ENCODE peak calls at places on chromosomes 16 and 17, in six cellular contexts. Y is GM12878, K is sigmoid colon, U is esophagus muscularis mucosa, G is body of pancreas, Q is adrenal gland. E is an unnamed sample.

GRCh38 chr16:9090101-9090959 is 1.1 kb upstream of the HAPSTR1 start:
- DNase-seq in Y (no peak), K (peak; percentile 77), U (no peak), G (peak; percentile 43), Q (peak; percentile 54), E (no peak)

GRCh38 chr16:28876973-28877641 is 1.2 kb upstream of the ATP2A1 start:
- DNase-seq in Y (no peak), K (no peak), U (no peak), G (no peak), Q (no peak), E (no peak)

GRCh38 chr16:50121721-50122445 is 31.2 kb upstream of the TENT4B start:
- DNase-seq in Y (peak; percentile 72), K (no peak), U (no peak), G (peak; percentile 10), Q (no peak), E (no peak)

GRCh38 chr16:52004343-52004742 is 542.6 kb downstream of the TOX3 start:
- DNase-seq in Y (no peak), K (no peak), U (no peak), G (no peak), Q (no peak), E (no peak)

GRCh38 chr16:54135361-54136275 is 151.0 kb downstream of the IRX3 start:
- DNase-seq in Y (no peak), K (no peak), U (no peak), G (no peak), Q (no peak), E (no peak)

GRCh38 chr16:30660424-30661251 is 2.4 kb downstream of the FBRS start:
- DNase-seq in Y (no peak), K (no peak), U (no peak), G (no peak), Q (peak; percentile 25), E (no peak)

GRCh38 chr17:74212913-74213791 is at the start of gene TTYH2:
- DNase-seq in Y (no peak), K (peak; percentile 96), U (peak; percentile 96), G (peak; percentile 94), Q (peak; percentile 90), E (peak; percentile 82)

GRCh38 chr16:4510747-4511426 is 27.7 kb downstream of the CDIP1 start:
- DNase-seq in Y (no peak), K (no peak), U (no peak), G (no peak), Q (no peak), E (no peak)

GRCh38 chr17:61955621-61956020 is 27.8 kb upstream of the INTS2 start:
- DNase-seq in Y (no peak), K (no peak), U (no peak), G (no peak), Q (no peak), E (no peak)

GRCh38 chr16:57092786-57093301 is 461 bp downstream of the CPNE2 start:
- DNase-seq in Y (no peak), K (no peak), U (no peak), G (peak; percentile 62), Q (peak; percentile 50), E (no peak)

GRCh38 chr16:80670170-80670865 is 129.5 kb downstream of the DYNLRB2 start:
- DNase-seq in Y (no peak), K (no peak), U (peak; percentile 39), G (no peak), Q (no peak), E (no peak)

GRCh38 chr17:59327891-59328290 is 3.6 kb upstream of the YPEL2 start:
- DNase-seq in Y (no peak), K (no peak), U (no peak), G (no peak), Q (no peak), E (no peak)

GRCh38 chr17:74960739-74961342 is 11.7 kb downstream of the HID1 start:
- DNase-seq in Y (no peak), K (no peak), U (no peak), G (no peak), Q (peak; percentile 63), E (no peak)

GRCh38 chr17:44981221-44981968 is 13.3 kb upstream of the C1QL1 start:
- DNase-seq in Y (no peak), K (no peak), U (no peak), G (peak; percentile 33), Q (no peak), E (no peak)

GRCh38 chr17:12620200-12620720 is 45.4 kb upstream of the MYOCD start:
- DNase-seq in Y (no peak), K (no peak), U (no peak), G (no peak), Q (no peak), E (no peak)

GRCh38 chr16:50469744-50470301 is 78.4 kb upstream of the NKD1 start:
- DNase-seq in Y (no peak), K (no peak), U (no peak), G (peak; percentile 14), Q (no peak), E (no peak)

GRCh38 chr16:85578599-85578948 is 34.5 kb upstream of the GSE1 start:
- DNase-seq in Y (no peak), K (no peak), U (no peak), G (no peak), Q (no peak), E (no peak)

GRCh38 chr16:70638814-70639792 is 7.3 kb upstream of the IL34 start:
- DNase-seq in Y (no peak), K (peak; percentile 84), U (no peak), G (no peak), Q (no peak), E (no peak)

GRCh38 chr17:45013021-45013997 is 38.1 kb downstream of the DCAKD start:
- DNase-seq in Y (no peak), K (peak; percentile 75), U (no peak), G (peak; percentile 40), Q (no peak), E (no peak)

GRCh38 chr16:8924214-8924613 is 39.5 kb downstream of the USP7 start:
- DNase-seq in Y (no peak), K (no peak), U (no peak), G (peak; percentile 87), Q (peak; percentile 67), E (no peak)

GRCh38 chr17:36761203-36761945 is 160.0 kb downstream of the MRM1 start:
- DNase-seq in Y (no peak), K (no peak), U (no peak), G (no peak), Q (no peak), E (no peak)

GRCh38 chr17:33973491-33973890 is 281.6 kb upstream of the CCL2 start:
- DNase-seq in Y (no peak), K (no peak), U (no peak), G (no peak), Q (no peak), E (no peak)

GRCh38 chr17:40921026-40921425 is 16.4 kb downstream of the KRT23 start:
- DNase-seq in Y (no peak), K (no peak), U (no peak), G (no peak), Q (no peak), E (no peak)

GRCh38 chr17:2054262-2054739 is 602 bp upstream of the HIC1 start:
- DNase-seq in Y (no peak), K (peak; percentile 81), U (peak; percentile 93), G (no peak), Q (no peak), E (no peak)

GRCh38 chr17:46732754-46733398 is 85.6 kb downstream of the WNT3 start:
- DNase-seq in Y (no peak), K (no peak), U (no peak), G (no peak), Q (no peak), E (no peak)

GRCh38 chr16:53159781-53160436 is 105.1 kb downstream of the CHD9 start:
- DNase-seq in Y (peak; percentile 20), K (no peak), U (no peak), G (no peak), Q (no peak), E (no peak)

DNA sequence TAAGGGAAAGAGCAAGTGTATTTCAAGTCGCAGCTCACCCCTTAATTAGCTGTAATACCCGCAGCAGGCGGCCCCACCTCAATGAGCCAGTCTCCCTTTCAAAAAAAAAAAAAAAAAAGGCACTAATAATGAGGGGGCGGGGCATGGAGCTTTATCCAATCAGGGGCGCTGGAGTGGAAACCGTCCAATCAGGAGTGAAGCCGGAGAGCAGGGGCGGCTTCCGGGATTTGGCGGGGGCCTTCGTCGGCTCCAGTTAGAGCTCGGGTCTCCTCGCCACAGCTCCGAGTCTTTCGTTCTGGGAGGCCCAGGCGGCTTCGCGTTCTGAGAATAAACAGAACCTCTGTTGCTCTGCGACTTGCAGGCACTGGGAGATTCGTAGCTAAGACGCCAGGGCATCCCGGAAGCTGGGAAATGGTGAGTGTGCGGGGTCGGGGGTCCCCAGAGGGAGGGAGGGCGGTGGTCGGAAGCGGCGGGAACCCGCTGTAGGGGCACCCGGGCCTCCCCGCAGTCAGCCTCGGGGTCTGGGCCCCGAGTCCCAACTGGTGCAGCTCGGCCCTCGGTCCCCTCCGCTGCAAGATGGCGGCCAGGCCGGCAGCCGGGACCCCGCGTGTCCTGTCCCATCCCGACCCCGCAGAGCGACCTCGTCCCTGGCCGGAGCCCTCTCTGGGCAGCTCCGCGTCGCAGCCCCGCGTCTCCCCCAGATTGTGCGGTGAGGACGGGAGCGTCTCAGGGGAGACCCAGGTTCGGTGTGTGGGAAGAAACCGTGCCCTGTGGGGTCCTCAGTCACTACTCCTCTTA is at the start of gene ZNF267:
- DNase-seq in Y (peak; percentile 50), K (peak; percentile 98), U (peak; percentile 98), G (peak; percentile 98), Q (peak; percentile 94), E (peak; percentile 94)
- TF ChIP-seq POLR2A in Y (peak; percentile 89), K (peak; percentile 84), U (peak; percentile 62), G (peak; percentile 93), Q (peak; percentile 84), E (peak; percentile 75)

DNA sequence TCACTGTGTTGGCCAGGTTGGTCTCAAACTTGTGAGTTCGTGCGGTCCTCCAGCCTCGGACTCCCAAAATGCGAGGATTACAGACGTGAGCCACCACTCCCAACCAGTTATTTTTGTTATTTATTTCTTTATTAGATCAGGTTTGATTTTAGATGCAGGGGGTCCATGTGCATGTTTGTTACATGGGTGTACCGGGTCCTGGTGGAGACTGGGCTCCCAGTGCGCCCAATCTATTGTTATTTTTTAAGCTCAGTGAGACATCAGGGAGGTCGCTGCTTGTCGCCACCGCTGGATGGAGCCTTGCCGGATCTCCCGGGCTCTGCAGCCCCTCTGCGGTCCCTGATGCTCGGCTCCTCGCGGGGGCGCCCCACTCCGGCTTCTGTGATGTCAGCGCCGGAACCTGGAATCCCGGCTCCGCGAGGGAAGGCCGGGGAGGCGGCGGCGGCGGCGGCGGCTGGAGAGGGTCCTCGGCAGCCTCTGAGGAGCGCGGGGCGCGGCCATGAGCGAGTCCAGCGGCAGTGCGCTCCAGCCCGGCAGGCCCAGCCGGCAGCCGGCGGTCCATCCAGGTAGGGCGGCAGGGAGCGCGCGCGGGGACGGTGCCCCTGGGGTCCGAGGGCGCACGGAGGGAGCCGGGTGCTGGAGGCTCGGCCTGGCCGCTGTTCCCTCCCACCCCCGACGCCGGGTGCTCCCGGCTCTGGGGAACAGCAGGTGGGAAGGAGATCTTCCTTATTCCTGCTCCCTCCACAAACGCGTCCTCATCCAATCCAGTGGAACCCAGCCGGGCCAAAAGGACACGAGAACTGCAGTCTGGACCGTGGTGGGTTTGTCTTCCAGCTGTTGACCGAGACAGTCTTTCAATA is at the start of gene TMC7:
- DNase-seq in Y (no peak), K (peak; percentile 74), U (no peak), G (peak; percentile 77), Q (peak; percentile 69), E (peak; percentile 47)
- TF ChIP-seq POLR2A in Y (no peak), K (no peak), U (no peak), G (no peak), Q (no peak), E (no peak)

GRCh38 chr17:64538508-64539120 is 31.8 kb downstream of the CEP95 start:
- DNase-seq in Y (no peak), K (no peak), U (no peak), G (no peak), Q (no peak), E (no peak)
- TF ChIP-seq POLR2A in Y (peak; percentile 28), K (no peak), U (no peak), G (no peak), Q (no peak), E (no peak)

GRCh38 chr17:82388922-82389283 is 17.3 kb downstream of the UTS2R start:
- DNase-seq in Y (no peak), K (no peak), U (no peak), G (no peak), Q (no peak), E (no peak)
- TF ChIP-seq POLR2A in Y (no peak), K (no peak), U (no peak), G (no peak), Q (no peak), E (no peak)